ENCODE peak calls at places on chromosomes 13 and 19, in four cellular contexts. R is anterior cingulate cortex, T is C1 segment of cervical spinal cord, P is WTC11. X is an unnamed sample.

GRCh38 chr19:19420570-19421301 is 15.3 kb downstream of the GATAD2A start:
- DNase-seq in R (no peak), T (no peak), P (no peak), X (no peak)

GRCh38 chr13:25489238-25489637 is 117.5 kb downstream of the ATP8A2 start:
- DNase-seq in R (peak), T (no peak), P (no peak), X (no peak)

GRCh38 chr13:99218969-99219368 is 18.3 kb downstream of the UBAC2 start:
- DNase-seq in R (no peak), T (no peak), P (no peak), X (no peak)

GRCh38 chr13:75365724-75366173 is 116.2 kb downstream of the TBC1D4 start:
- DNase-seq in R (no peak), T (no peak), P (no peak), X (no peak)

GRCh38 chr13:30142502-30143211 is 164.7 kb downstream of the KATNAL1 start:
- DNase-seq in R (no peak), T (no peak), P (no peak), X (no peak)

GRCh38 chr19:9958451-9958850 is 22.1 kb upstream of the OLFM2 start:
- DNase-seq in R (no peak), T (no peak), P (no peak), X (no peak)

GRCh38 chr19:50419580-50420035 is 870 bp downstream of the SPIB start:
- DNase-seq in R (no peak), T (no peak), P (peak), X (no peak)

GRCh38 chr19:46861691-46862503 is 1.1 kb downstream of the ARHGAP35 start:
- DNase-seq in R (no peak), T (peak), P (peak), X (no peak)

GRCh38 chr19:1587872-1588271 is 4.8 kb downstream of the MBD3 start:
- DNase-seq in R (no peak), T (no peak), P (no peak), X (no peak)